ENCODE peak calls at places on chromosomes 1 and 21, in six cellular contexts. C is cardiac muscle cell; Z is mucosa of descending colon; W is adrenal gland; N is iPS DF 6.9; M is effector memory CD4-positive, alpha-beta T cell. U is an unnamed sample. For H3K9me3, the result is how much of the 10 kb centered on the place peaks cover.

GRCh38 chr1:189313488-189313887 is 1164.2 kb downstream of the BRINP3 start:
- DNase-seq in C (no peak), Z (no peak), W (no peak), N (no peak), M (no peak), U (no peak)

GRCh38 chr1:106063510-106063909 is 993.0 kb upstream of the PRMT6 start:
- DNase-seq in C (no peak), Z (no peak), W (no peak), N (no peak), M (no peak), U (no peak)

GRCh38 chr1:30965914-30966313 is 57.4 kb upstream of the SDC3 start:
- DNase-seq in C (no peak), Z (no peak), W (no peak), N (no peak), M (no peak), U (no peak)

GRCh38 chr1:61157420-61157987 is 75.1 kb downstream of the NFIA start:
- DNase-seq in C (peak), Z (no peak), W (no peak), N (no peak), M (no peak), U (no peak)

GRCh38 chr1:211752951-211753486 is 77.5 kb downstream of the LPGAT1 start:
- DNase-seq in C (peak), Z (no peak), W (no peak), N (no peak), M (no peak), U (no peak)

GRCh38 chr1:8706995-8707396 is 110.4 kb downstream of the RERE start:
- DNase-seq in C (peak), Z (no peak), W (no peak), N (no peak), M (no peak), U (no peak)

GRCh38 chr21:36749935-36750578 is 51.1 kb downstream of the SIM2 start:
- DNase-seq in C (peak), Z (no peak), W (no peak), N (peak), M (no peak), U (no peak)

GRCh38 chr1:44318097-44319088 is 36.7 kb downstream of the ERI3 start:
- DNase-seq in C (peak), Z (no peak), W (peak), N (peak), M (peak), U (peak)

GRCh38 chr1:152110860-152111514 is 4.3 kb downstream of the TCHH start:
- DNase-seq in C (peak), Z (peak), W (peak), N (no peak), M (no peak), U (no peak)

GRCh38 chr21:35136586-35137254 is 87.6 kb upstream of the RUNX1 start:
- DNase-seq in C (peak), Z (no peak), W (no peak), N (no peak), M (no peak), U (no peak)

GRCh38 chr1:169534653-169535052 is 48.9 kb upstream of the SLC19A2 start:
- DNase-seq in C (no peak), Z (no peak), W (no peak), N (no peak), M (no peak), U (no peak)

GRCh38 chr1:69523032-69523431 is 44.7 kb upstream of the LRRC7 start:
- DNase-seq in C (peak), Z (no peak), W (no peak), N (no peak), M (no peak), U (no peak)

GRCh38 chr1:117001254-117001927 is at the start of gene CD101:
- DNase-seq in C (no peak), Z (no peak), W (no peak), N (no peak), M (no peak), U (no peak)

DNA sequence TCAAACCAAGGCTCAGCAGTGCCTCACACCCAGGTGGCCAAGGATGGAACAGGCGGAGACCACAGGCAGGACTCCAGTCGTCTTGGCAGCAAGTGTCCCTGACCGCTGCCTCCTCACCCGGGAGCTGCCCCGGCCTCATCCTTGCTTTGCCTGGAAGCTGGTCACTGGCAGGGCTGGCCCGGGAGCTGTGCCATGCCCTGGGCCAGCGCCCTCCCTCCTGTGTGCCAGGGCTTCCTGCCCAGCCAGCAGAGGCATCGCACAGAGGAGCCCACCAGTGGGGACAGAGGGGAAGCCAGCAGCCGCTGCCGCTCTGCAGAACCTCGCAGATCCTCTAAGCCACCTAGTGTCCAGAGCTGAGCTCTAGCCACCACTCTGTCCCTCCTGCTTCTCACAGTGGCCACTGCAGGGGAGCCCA is 7.8 kb downstream of the CASZ1 start:
- DNase-seq in C (no peak), Z (no peak), W (peak), N (no peak), M (no peak), U (no peak)
- H3K9me3 ChIP-seq in C (under half), Z (under half), W (under half), N (under half), M (under half), U (under half)

GRCh38 chr1:5661196-5662130 is 330.8 kb downstream of the NPHP4 start:
- DNase-seq in C (no peak), Z (no peak), W (peak), N (no peak), M (no peak), U (no peak)
- H3K9me3 ChIP-seq in C (under half), Z (under half), W (under half), N (under half), M (under half), U (under half)

DNA sequence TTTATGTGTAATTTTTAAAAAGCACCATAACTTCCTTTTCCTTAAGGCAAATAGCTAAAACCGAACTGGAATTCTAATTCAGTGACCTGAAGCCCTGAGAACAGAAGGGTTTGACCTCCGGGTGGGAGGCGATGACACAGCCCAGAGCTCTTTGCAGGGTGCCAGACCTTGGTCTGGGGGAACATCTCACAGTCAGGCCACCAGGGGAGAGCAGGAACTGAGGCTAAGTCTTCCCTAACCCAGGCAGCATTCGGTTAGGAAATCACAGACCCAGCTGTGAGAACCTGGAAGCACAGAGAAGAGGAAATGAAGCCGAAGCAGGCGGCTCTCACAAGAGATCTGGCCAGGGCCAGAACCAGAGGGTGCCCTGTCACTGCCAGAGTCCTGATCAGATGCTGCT is 444.8 kb downstream of the TTLL7 start:
- DNase-seq in C (no peak), Z (no peak), W (no peak), N (no peak), M (no peak), U (no peak)
- H3K9me3 ChIP-seq in C (under half), Z (under half), W (under half), N (under half), M (under half), U (under half)

GRCh38 chr21:45749974-45750373 is 106.4 kb downstream of the PCBP3 start:
- DNase-seq in C (no peak), Z (no peak), W (no peak), N (no peak), M (no peak), U (no peak)
- H3K9me3 ChIP-seq in C (under half), Z (under half), W (under half), N (under half), M (under half), U (under half)

GRCh38 chr1:125066385-125066784 is 3881.6 kb downstream of the SRGAP2C start:
- DNase-seq in C (no peak), Z (no peak), W (no peak), N (no peak), M (no peak), U (no peak)
- H3K9me3 ChIP-seq in C (under half), Z (half or more), W (under half), N (under half), M (under half), U (under half)

DNA sequence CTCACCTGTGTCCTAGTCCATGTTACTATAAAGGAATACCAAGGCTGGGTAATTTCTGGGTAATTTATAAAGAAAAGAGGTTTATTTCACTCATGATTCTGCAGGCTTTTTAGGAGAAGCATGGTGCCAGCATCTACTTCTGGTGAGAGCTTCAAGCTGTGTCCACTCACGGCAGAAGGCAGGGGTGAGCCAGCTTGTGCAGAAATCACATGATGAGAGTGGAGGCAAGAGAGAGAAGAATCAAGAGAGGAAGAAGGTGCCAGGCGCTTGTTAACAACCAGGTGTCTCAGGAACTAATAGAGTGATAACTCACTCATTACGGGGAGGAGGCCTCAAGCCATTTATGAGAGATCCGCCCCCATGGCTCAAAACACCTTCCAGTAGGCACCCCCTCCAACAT is 67.5 kb upstream of the CD34 start:
- DNase-seq in C (no peak), Z (no peak), W (no peak), N (no peak), M (no peak), U (no peak)
- H3K9me3 ChIP-seq in C (under half), Z (under half), W (under half), N (under half), M (under half), U (under half)

GRCh38 chr1:243291287-243291686 is 35.4 kb downstream of the SDCCAG8 start:
- DNase-seq in C (no peak), Z (no peak), W (no peak), N (no peak), M (no peak), U (no peak)
- H3K9me3 ChIP-seq in C (under half), Z (under half), W (under half), N (under half), M (under half), U (under half)

GRCh38 chr21:40016234-40016633 is 149.0 kb downstream of the PCP4 start:
- DNase-seq in C (no peak), Z (no peak), W (no peak), N (no peak), M (no peak), U (no peak)
- H3K9me3 ChIP-seq in C (under half), Z (under half), W (under half), N (under half), M (under half), U (under half)

GRCh38 chr1:6154525-6155319 is 25.4 kb downstream of the CHD5 start:
- DNase-seq in C (no peak), Z (no peak), W (no peak), N (no peak), M (no peak), U (no peak)
- H3K9me3 ChIP-seq in C (under half), Z (under half), W (under half), N (under half), M (under half), U (under half)

GRCh38 chr21:22201669-22202068 is 1203.5 kb downstream of the NCAM2 start:
- DNase-seq in C (no peak), Z (no peak), W (no peak), N (no peak), M (no peak), U (no peak)
- H3K9me3 ChIP-seq in C (under half), Z (under half), W (under half), N (under half), M (under half), U (under half)

U was measured in T-helper 17 cell.